ENCODE peak calls at places on chromosomes 11 and 22, in ten cellular contexts. One of them, this sample, is unnamed.

GRCh38 chr22:41900652-41901312 is 14.1 kb downstream of the SHISA8 start:
- DNase-seq in islet precursor cell: no peak
- DNase-seq in NCI-H446: no peak
- DNase-seq in RPMI7951: no peak
- DNase-seq in astrocyte of the spinal cord: no peak
- DNase-seq in ACHN: no peak
- DNase-seq in lower leg skin: no peak
- DNase-seq in glutamatergic neuron: no peak
- DNase-seq in sigmoid colon: no peak
- DNase-seq in NCI-H526 treated with DMSO at 0.1 percent for 48 hours: no peak
- DNase-seq in this sample: no peak

GRCh38 chr11:8266246-8267241 is 2.9 kb upstream of the LMO1 start:
- DNase-seq in sigmoid colon: peak
- DNase-seq in glutamatergic neuron: no peak
- DNase-seq in islet precursor cell: peak
- DNase-seq in NCI-H446: no peak
- DNase-seq in lower leg skin: peak
- DNase-seq in ACHN: no peak
- DNase-seq in NCI-H526 treated with DMSO at 0.1 percent for 48 hours: no peak
- DNase-seq in astrocyte of the spinal cord: no peak
- DNase-seq in RPMI7951: no peak
- DNase-seq in this sample: no peak

GRCh38 chr22:27045103-27045940 is 387.9 kb downstream of the MIAT start:
- DNase-seq in islet precursor cell: peak
- DNase-seq in glutamatergic neuron: no peak
- DNase-seq in astrocyte of the spinal cord: peak
- DNase-seq in sigmoid colon: no peak
- DNase-seq in ACHN: peak
- DNase-seq in NCI-H526 treated with DMSO at 0.1 percent for 48 hours: peak
- DNase-seq in NCI-H446: peak
- DNase-seq in lower leg skin: no peak
- DNase-seq in RPMI7951: peak
- DNase-seq in this sample: peak

GRCh38 chr11:128021304-128022006 is 565.9 kb downstream of the ETS1 start:
- DNase-seq in sigmoid colon: no peak
- DNase-seq in lower leg skin: no peak
- DNase-seq in glutamatergic neuron: peak
- DNase-seq in NCI-H526 treated with DMSO at 0.1 percent for 48 hours: no peak
- DNase-seq in astrocyte of the spinal cord: no peak
- DNase-seq in ACHN: no peak
- DNase-seq in RPMI7951: peak
- DNase-seq in islet precursor cell: peak
- DNase-seq in NCI-H446: no peak
- DNase-seq in this sample: no peak

GRCh38 chr11:62516736-62517371 is 29.8 kb downstream of the AHNAK start:
- DNase-seq in astrocyte of the spinal cord: no peak
- DNase-seq in islet precursor cell: no peak
- DNase-seq in sigmoid colon: no peak
- DNase-seq in NCI-H446: no peak
- DNase-seq in RPMI7951: no peak
- DNase-seq in NCI-H526 treated with DMSO at 0.1 percent for 48 hours: no peak
- DNase-seq in ACHN: no peak
- DNase-seq in glutamatergic neuron: no peak
- DNase-seq in lower leg skin: no peak
- DNase-seq in this sample: no peak

GRCh38 chr11:121930004-121930965 is 185.7 kb downstream of the BLID start:
- DNase-seq in NCI-H446: no peak
- DNase-seq in glutamatergic neuron: no peak
- DNase-seq in astrocyte of the spinal cord: peak
- DNase-seq in islet precursor cell: no peak
- DNase-seq in RPMI7951: peak
- DNase-seq in lower leg skin: no peak
- DNase-seq in sigmoid colon: no peak
- DNase-seq in NCI-H526 treated with DMSO at 0.1 percent for 48 hours: peak
- DNase-seq in ACHN: no peak
- DNase-seq in this sample: no peak

GRCh38 chr11:36492724-36493304 is 17.3 kb downstream of the TRAF6 start:
- DNase-seq in ACHN: peak
- DNase-seq in islet precursor cell: no peak
- DNase-seq in RPMI7951: peak
- DNase-seq in sigmoid colon: no peak
- DNase-seq in glutamatergic neuron: no peak
- DNase-seq in NCI-H446: peak
- DNase-seq in astrocyte of the spinal cord: peak
- DNase-seq in NCI-H526 treated with DMSO at 0.1 percent for 48 hours: peak
- DNase-seq in lower leg skin: no peak
- DNase-seq in this sample: peak

GRCh38 chr22:43777204-43777671 is 34.9 kb downstream of the EFCAB6 start:
- DNase-seq in sigmoid colon: no peak
- DNase-seq in lower leg skin: no peak
- DNase-seq in islet precursor cell: peak
- DNase-seq in NCI-H526 treated with DMSO at 0.1 percent for 48 hours: no peak
- DNase-seq in astrocyte of the spinal cord: peak
- DNase-seq in RPMI7951: peak
- DNase-seq in NCI-H446: no peak
- DNase-seq in ACHN: peak
- DNase-seq in glutamatergic neuron: peak
- DNase-seq in this sample: no peak

GRCh38 chr11:45846974-45847907 is at the start of gene CRY2:
- DNase-seq in glutamatergic neuron: peak
- DNase-seq in ACHN: peak
- DNase-seq in RPMI7951: peak
- DNase-seq in NCI-H526 treated with DMSO at 0.1 percent for 48 hours: peak
- DNase-seq in islet precursor cell: peak
- DNase-seq in astrocyte of the spinal cord: peak
- DNase-seq in NCI-H446: peak
- DNase-seq in sigmoid colon: peak
- DNase-seq in lower leg skin: peak
- DNase-seq in this sample: peak

GRCh38 chr11:65558002-65558784 is at the start of gene LTBP3:
- DNase-seq in glutamatergic neuron: no peak
- DNase-seq in ACHN: peak
- DNase-seq in islet precursor cell: peak
- DNase-seq in sigmoid colon: peak
- DNase-seq in RPMI7951: peak
- DNase-seq in lower leg skin: peak
- DNase-seq in NCI-H526 treated with DMSO at 0.1 percent for 48 hours: no peak
- DNase-seq in NCI-H446: peak
- DNase-seq in astrocyte of the spinal cord: peak
- DNase-seq in this sample: peak

GRCh38 chr11:3222941-3223905 is 4.6 kb upstream of the MRGPRG start:
- DNase-seq in NCI-H526 treated with DMSO at 0.1 percent for 48 hours: no peak
- DNase-seq in glutamatergic neuron: no peak
- DNase-seq in sigmoid colon: no peak
- DNase-seq in astrocyte of the spinal cord: no peak
- DNase-seq in NCI-H446: no peak
- DNase-seq in islet precursor cell: no peak
- DNase-seq in RPMI7951: no peak
- DNase-seq in lower leg skin: peak
- DNase-seq in ACHN: no peak
- DNase-seq in this sample: no peak

GRCh38 chr11:34266090-34266912 is 91.5 kb downstream of the ABTB2 start:
- DNase-seq in RPMI7951: peak
- DNase-seq in ACHN: peak
- DNase-seq in lower leg skin: no peak
- DNase-seq in NCI-H526 treated with DMSO at 0.1 percent for 48 hours: no peak
- DNase-seq in sigmoid colon: peak
- DNase-seq in glutamatergic neuron: no peak
- DNase-seq in NCI-H446: peak
- DNase-seq in astrocyte of the spinal cord: peak
- DNase-seq in islet precursor cell: peak
- DNase-seq in this sample: no peak

GRCh38 chr11:1546536-1547466 is 25.3 kb downstream of the DUSP8 start:
- DNase-seq in sigmoid colon: no peak
- DNase-seq in lower leg skin: no peak
- DNase-seq in astrocyte of the spinal cord: no peak
- DNase-seq in islet precursor cell: no peak
- DNase-seq in NCI-H526 treated with DMSO at 0.1 percent for 48 hours: peak
- DNase-seq in RPMI7951: no peak
- DNase-seq in glutamatergic neuron: peak
- DNase-seq in ACHN: peak
- DNase-seq in NCI-H446: peak
- DNase-seq in this sample: no peak

GRCh38 chr11:94671553-94672366 is 96.4 kb upstream of the AMOTL1 start:
- DNase-seq in islet precursor cell: no peak
- DNase-seq in NCI-H446: peak
- DNase-seq in ACHN: no peak
- DNase-seq in sigmoid colon: no peak
- DNase-seq in RPMI7951: peak
- DNase-seq in lower leg skin: no peak
- DNase-seq in astrocyte of the spinal cord: no peak
- DNase-seq in glutamatergic neuron: no peak
- DNase-seq in NCI-H526 treated with DMSO at 0.1 percent for 48 hours: no peak
- DNase-seq in this sample: no peak

GRCh38 chr11:130999992-131000770 is 83.9 kb upstream of the SNX19 start:
- DNase-seq in RPMI7951: peak
- DNase-seq in astrocyte of the spinal cord: peak
- DNase-seq in NCI-H526 treated with DMSO at 0.1 percent for 48 hours: peak
- DNase-seq in ACHN: peak
- DNase-seq in islet precursor cell: no peak
- DNase-seq in NCI-H446: no peak
- DNase-seq in lower leg skin: no peak
- DNase-seq in glutamatergic neuron: no peak
- DNase-seq in sigmoid colon: no peak
- DNase-seq in this sample: no peak

GRCh38 chr22:17232406-17232805 is 13.2 kb upstream of the ADA2 start:
- DNase-seq in lower leg skin: no peak
- DNase-seq in sigmoid colon: no peak
- DNase-seq in glutamatergic neuron: no peak
- DNase-seq in ACHN: no peak
- DNase-seq in RPMI7951: no peak
- DNase-seq in NCI-H446: no peak
- DNase-seq in islet precursor cell: no peak
- DNase-seq in NCI-H526 treated with DMSO at 0.1 percent for 48 hours: no peak
- DNase-seq in astrocyte of the spinal cord: no peak
- DNase-seq in this sample: no peak

GRCh38 chr11:66124564-66124963 is 54.5 kb downstream of the PACS1 start:
- DNase-seq in glutamatergic neuron: no peak
- DNase-seq in astrocyte of the spinal cord: no peak
- DNase-seq in sigmoid colon: no peak
- DNase-seq in lower leg skin: no peak
- DNase-seq in NCI-H446: no peak
- DNase-seq in RPMI7951: peak
- DNase-seq in NCI-H526 treated with DMSO at 0.1 percent for 48 hours: no peak
- DNase-seq in ACHN: no peak
- DNase-seq in islet precursor cell: no peak
- DNase-seq in this sample: no peak

GRCh38 chr11:36165638-36166389 is 123.4 kb downstream of the COMMD9 start:
- DNase-seq in lower leg skin: no peak
- DNase-seq in sigmoid colon: no peak
- DNase-seq in NCI-H446: peak
- DNase-seq in astrocyte of the spinal cord: no peak
- DNase-seq in glutamatergic neuron: no peak
- DNase-seq in NCI-H526 treated with DMSO at 0.1 percent for 48 hours: no peak
- DNase-seq in RPMI7951: no peak
- DNase-seq in islet precursor cell: no peak
- DNase-seq in ACHN: peak
- DNase-seq in this sample: peak

GRCh38 chr22:33379836-33380235 is 321.7 kb upstream of the SYN3 start:
- DNase-seq in glutamatergic neuron: no peak
- DNase-seq in astrocyte of the spinal cord: no peak
- DNase-seq in lower leg skin: no peak
- DNase-seq in NCI-H446: no peak
- DNase-seq in sigmoid colon: no peak
- DNase-seq in ACHN: no peak
- DNase-seq in NCI-H526 treated with DMSO at 0.1 percent for 48 hours: no peak
- DNase-seq in RPMI7951: no peak
- DNase-seq in islet precursor cell: no peak
- DNase-seq in this sample: no peak

GRCh38 chr22:35987487-35987886 is 41.1 kb downstream of the RBFOX2 start:
- DNase-seq in RPMI7951: peak
- DNase-seq in ACHN: no peak
- DNase-seq in islet precursor cell: no peak
- DNase-seq in glutamatergic neuron: peak
- DNase-seq in NCI-H526 treated with DMSO at 0.1 percent for 48 hours: peak
- DNase-seq in NCI-H446: peak
- DNase-seq in sigmoid colon: no peak
- DNase-seq in astrocyte of the spinal cord: no peak
- DNase-seq in lower leg skin: no peak
- DNase-seq in this sample: peak

GRCh38 chr11:101061606-101062005 is 68.0 kb downstream of the PGR start:
- DNase-seq in astrocyte of the spinal cord: peak
- DNase-seq in sigmoid colon: no peak
- DNase-seq in ACHN: no peak
- DNase-seq in RPMI7951: no peak
- DNase-seq in lower leg skin: no peak
- DNase-seq in islet precursor cell: no peak
- DNase-seq in NCI-H446: no peak
- DNase-seq in glutamatergic neuron: no peak
- DNase-seq in NCI-H526 treated with DMSO at 0.1 percent for 48 hours: no peak
- DNase-seq in this sample: no peak

GRCh38 chr11:58628446-58628845 is 6.0 kb downstream of the CNTF start:
- DNase-seq in sigmoid colon: no peak
- DNase-seq in islet precursor cell: no peak
- DNase-seq in glutamatergic neuron: no peak
- DNase-seq in ACHN: peak
- DNase-seq in astrocyte of the spinal cord: peak
- DNase-seq in RPMI7951: peak
- DNase-seq in NCI-H446: no peak
- DNase-seq in lower leg skin: no peak
- DNase-seq in NCI-H526 treated with DMSO at 0.1 percent for 48 hours: no peak
- DNase-seq in this sample: no peak

GRCh38 chr11:63896071-63896470 is 20.9 kb downstream of the RCOR2 start:
- DNase-seq in astrocyte of the spinal cord: no peak
- DNase-seq in NCI-H526 treated with DMSO at 0.1 percent for 48 hours: no peak
- DNase-seq in lower leg skin: no peak
- DNase-seq in sigmoid colon: no peak
- DNase-seq in NCI-H446: no peak
- DNase-seq in glutamatergic neuron: no peak
- DNase-seq in ACHN: no peak
- DNase-seq in islet precursor cell: no peak
- DNase-seq in RPMI7951: no peak
- DNase-seq in this sample: no peak

GRCh38 chr11:125164422-125165110 is at the start of gene PKNOX2:
- DNase-seq in lower leg skin: peak
- DNase-seq in NCI-H446: peak
- DNase-seq in ACHN: peak
- DNase-seq in NCI-H526 treated with DMSO at 0.1 percent for 48 hours: peak
- DNase-seq in sigmoid colon: peak
- DNase-seq in glutamatergic neuron: peak
- DNase-seq in islet precursor cell: peak
- DNase-seq in astrocyte of the spinal cord: peak
- DNase-seq in RPMI7951: peak
- DNase-seq in this sample: peak

GRCh38 chr22:28477556-28477955 is 202.1 kb downstream of the TTC28 start:
- DNase-seq in NCI-H446: no peak
- DNase-seq in RPMI7951: no peak
- DNase-seq in sigmoid colon: no peak
- DNase-seq in glutamatergic neuron: no peak
- DNase-seq in NCI-H526 treated with DMSO at 0.1 percent for 48 hours: no peak
- DNase-seq in ACHN: no peak
- DNase-seq in astrocyte of the spinal cord: no peak
- DNase-seq in islet precursor cell: no peak
- DNase-seq in lower leg skin: no peak
- DNase-seq in this sample: no peak

GRCh38 chr11:8229299-8230177 is 34.1 kb downstream of the LMO1 start:
- DNase-seq in islet precursor cell: no peak
- DNase-seq in ACHN: no peak
- DNase-seq in NCI-H526 treated with DMSO at 0.1 percent for 48 hours: no peak
- DNase-seq in NCI-H446: peak
- DNase-seq in sigmoid colon: no peak
- DNase-seq in lower leg skin: no peak
- DNase-seq in glutamatergic neuron: peak
- DNase-seq in astrocyte of the spinal cord: no peak
- DNase-seq in RPMI7951: no peak
- DNase-seq in this sample: peak

GRCh38 chr22:47901911-47902310 is 1139.5 kb downstream of the TBC1D22A start:
- DNase-seq in lower leg skin: peak
- DNase-seq in RPMI7951: no peak
- DNase-seq in islet precursor cell: no peak
- DNase-seq in ACHN: no peak
- DNase-seq in glutamatergic neuron: no peak
- DNase-seq in astrocyte of the spinal cord: no peak
- DNase-seq in NCI-H526 treated with DMSO at 0.1 percent for 48 hours: no peak
- DNase-seq in sigmoid colon: no peak
- DNase-seq in NCI-H446: no peak
- DNase-seq in this sample: no peak

GRCh38 chr11:71465054-71465453 is 12.1 kb downstream of the NADSYN1 start:
- DNase-seq in lower leg skin: no peak
- DNase-seq in astrocyte of the spinal cord: no peak
- DNase-seq in RPMI7951: no peak
- DNase-seq in sigmoid colon: no peak
- DNase-seq in NCI-H446: no peak
- DNase-seq in islet precursor cell: no peak
- DNase-seq in ACHN: no peak
- DNase-seq in NCI-H526 treated with DMSO at 0.1 percent for 48 hours: no peak
- DNase-seq in glutamatergic neuron: peak
- DNase-seq in this sample: no peak